ENCODE peak calls at places on chromosomes 2 and 18, in nine cellular contexts. One of them, this sample, is unnamed.

GRCh38 chr18:8499810-8500663 is 109.2 kb upstream of the RAB12 start:
- DNase-seq in left ventricle myocardium inferior: no peak
- DNase-seq in anterior cingulate cortex: no peak
- DNase-seq in mesothelial cell of epicardium: no peak
- DNase-seq in CMK: no peak
- DNase-seq in tibial artery: no peak
- DNase-seq in iris pigment epithelial cell: no peak
- DNase-seq in RKO: no peak
- DNase-seq in mammary epithelial cell: no peak
- DNase-seq in this sample: no peak

GRCh38 chr2:33477473-33478468 is 1.3 kb downstream of the RASGRP3 start:
- DNase-seq in mesothelial cell of epicardium: no peak
- DNase-seq in CMK: no peak
- DNase-seq in RKO: no peak
- DNase-seq in left ventricle myocardium inferior: peak
- DNase-seq in mammary epithelial cell: no peak
- DNase-seq in tibial artery: peak
- DNase-seq in anterior cingulate cortex: peak
- DNase-seq in iris pigment epithelial cell: no peak
- DNase-seq in this sample: no peak

GRCh38 chr2:14082640-14083039 is 549.9 kb upstream of the LRATD1 start:
- DNase-seq in RKO: no peak
- DNase-seq in anterior cingulate cortex: no peak
- DNase-seq in mesothelial cell of epicardium: no peak
- DNase-seq in CMK: no peak
- DNase-seq in tibial artery: no peak
- DNase-seq in iris pigment epithelial cell: no peak
- DNase-seq in left ventricle myocardium inferior: no peak
- DNase-seq in mammary epithelial cell: no peak
- DNase-seq in this sample: no peak

GRCh38 chr18:14978962-14979535 is 231.1 kb downstream of the ANKRD30B start:
- DNase-seq in left ventricle myocardium inferior: no peak
- DNase-seq in anterior cingulate cortex: peak
- DNase-seq in iris pigment epithelial cell: no peak
- DNase-seq in mesothelial cell of epicardium: no peak
- DNase-seq in mammary epithelial cell: no peak
- DNase-seq in RKO: peak
- DNase-seq in tibial artery: no peak
- DNase-seq in CMK: no peak
- DNase-seq in this sample: no peak

GRCh38 chr2:101770672-101771071 is 73.2 kb downstream of the MAP4K4 start:
- DNase-seq in RKO: peak
- DNase-seq in mesothelial cell of epicardium: no peak
- DNase-seq in CMK: peak
- DNase-seq in left ventricle myocardium inferior: no peak
- DNase-seq in mammary epithelial cell: peak
- DNase-seq in tibial artery: no peak
- DNase-seq in anterior cingulate cortex: no peak
- DNase-seq in iris pigment epithelial cell: peak
- DNase-seq in this sample: no peak

GRCh38 chr2:187618813-187619212 is 64.6 kb upstream of the TFPI start:
- DNase-seq in tibial artery: no peak
- DNase-seq in anterior cingulate cortex: no peak
- DNase-seq in mesothelial cell of epicardium: no peak
- DNase-seq in CMK: no peak
- DNase-seq in mammary epithelial cell: no peak
- DNase-seq in left ventricle myocardium inferior: no peak
- DNase-seq in RKO: no peak
- DNase-seq in iris pigment epithelial cell: peak
- DNase-seq in this sample: no peak

GRCh38 chr2:45394842-45395241 is 216.2 kb downstream of the SRBD1 start:
- DNase-seq in tibial artery: no peak
- DNase-seq in mesothelial cell of epicardium: no peak
- DNase-seq in mammary epithelial cell: no peak
- DNase-seq in left ventricle myocardium inferior: no peak
- DNase-seq in anterior cingulate cortex: no peak
- DNase-seq in CMK: no peak
- DNase-seq in iris pigment epithelial cell: no peak
- DNase-seq in RKO: no peak
- DNase-seq in this sample: no peak

GRCh38 chr2:202196727-202197126 is 41.7 kb downstream of the SUMO1 start:
- DNase-seq in anterior cingulate cortex: no peak
- DNase-seq in mammary epithelial cell: no peak
- DNase-seq in mesothelial cell of epicardium: no peak
- DNase-seq in iris pigment epithelial cell: no peak
- DNase-seq in tibial artery: no peak
- DNase-seq in CMK: no peak
- DNase-seq in left ventricle myocardium inferior: no peak
- DNase-seq in RKO: no peak
- DNase-seq in this sample: no peak

GRCh38 chr2:126221506-126221905 is 434.5 kb upstream of the GYPC start:
- DNase-seq in left ventricle myocardium inferior: no peak
- DNase-seq in mesothelial cell of epicardium: no peak
- DNase-seq in iris pigment epithelial cell: no peak
- DNase-seq in RKO: no peak
- DNase-seq in mammary epithelial cell: no peak
- DNase-seq in tibial artery: no peak
- DNase-seq in anterior cingulate cortex: no peak
- DNase-seq in CMK: peak
- DNase-seq in this sample: no peak

GRCh38 chr2:166017208-166017607 is 63.6 kb upstream of the TTC21B start:
- DNase-seq in anterior cingulate cortex: no peak
- DNase-seq in mammary epithelial cell: no peak
- DNase-seq in mesothelial cell of epicardium: no peak
- DNase-seq in RKO: peak
- DNase-seq in tibial artery: no peak
- DNase-seq in left ventricle myocardium inferior: no peak
- DNase-seq in CMK: no peak
- DNase-seq in iris pigment epithelial cell: no peak
- DNase-seq in this sample: no peak

GRCh38 chr2:29035346-29035745 is 39.0 kb downstream of the PCARE start:
- DNase-seq in CMK: no peak
- DNase-seq in left ventricle myocardium inferior: no peak
- DNase-seq in mammary epithelial cell: no peak
- DNase-seq in RKO: no peak
- DNase-seq in anterior cingulate cortex: no peak
- DNase-seq in mesothelial cell of epicardium: no peak
- DNase-seq in iris pigment epithelial cell: no peak
- DNase-seq in tibial artery: no peak
- DNase-seq in this sample: no peak

GRCh38 chr2:64610456-64610855 is 43.3 kb downstream of the SERTAD2 start:
- DNase-seq in mammary epithelial cell: no peak
- DNase-seq in CMK: no peak
- DNase-seq in left ventricle myocardium inferior: no peak
- DNase-seq in tibial artery: no peak
- DNase-seq in mesothelial cell of epicardium: no peak
- DNase-seq in RKO: no peak
- DNase-seq in anterior cingulate cortex: no peak
- DNase-seq in iris pigment epithelial cell: no peak
- DNase-seq in this sample: no peak

GRCh38 chr2:159091981-159092380 is 123.5 kb downstream of the TANC1 start:
- DNase-seq in tibial artery: no peak
- DNase-seq in iris pigment epithelial cell: peak
- DNase-seq in left ventricle myocardium inferior: no peak
- DNase-seq in mesothelial cell of epicardium: no peak
- DNase-seq in anterior cingulate cortex: no peak
- DNase-seq in CMK: no peak
- DNase-seq in mammary epithelial cell: no peak
- DNase-seq in RKO: no peak
- DNase-seq in this sample: no peak

GRCh38 chr2:1927896-1928568 is 183.7 kb upstream of the PXDN start:
- DNase-seq in RKO: no peak
- DNase-seq in left ventricle myocardium inferior: no peak
- DNase-seq in mesothelial cell of epicardium: no peak
- DNase-seq in tibial artery: no peak
- DNase-seq in mammary epithelial cell: no peak
- DNase-seq in CMK: no peak
- DNase-seq in iris pigment epithelial cell: no peak
- DNase-seq in anterior cingulate cortex: no peak
- DNase-seq in this sample: no peak

GRCh38 chr2:97654324-97654723 is 8.5 kb downstream of the COX5B start:
- DNase-seq in anterior cingulate cortex: no peak
- DNase-seq in left ventricle myocardium inferior: no peak
- DNase-seq in tibial artery: no peak
- DNase-seq in mammary epithelial cell: no peak
- DNase-seq in RKO: no peak
- DNase-seq in iris pigment epithelial cell: no peak
- DNase-seq in mesothelial cell of epicardium: no peak
- DNase-seq in CMK: no peak
- DNase-seq in this sample: no peak

GRCh38 chr2:174951746-174952145 is 53.4 kb downstream of the CHN1 start:
- DNase-seq in iris pigment epithelial cell: peak
- DNase-seq in anterior cingulate cortex: no peak
- DNase-seq in RKO: no peak
- DNase-seq in CMK: no peak
- DNase-seq in mammary epithelial cell: peak
- DNase-seq in mesothelial cell of epicardium: no peak
- DNase-seq in tibial artery: no peak
- DNase-seq in left ventricle myocardium inferior: no peak
- DNase-seq in this sample: no peak